ENCODE peak calls at places on chromosomes 5 and 9, in five cellular contexts. One of them, this sample, is unnamed.

GRCh38 chr9:19492775-19493173 is 84.0 kb downstream of the ACER2 start:
- DNase-seq in right cardiac atrium: no peak
- DNase-seq in trophoblast cell: no peak
- DNase-seq in stomach: no peak
- DNase-seq in esophagus squamous epithelium: no peak
- DNase-seq in this sample: no peak

GRCh38 chr9:128249914-128250838 is 25.6 kb downstream of the GOLGA2 start:
- DNase-seq in stomach: peak; percentile 99
- DNase-seq in esophagus squamous epithelium: peak; percentile 49
- DNase-seq in right cardiac atrium: peak; percentile 95
- DNase-seq in trophoblast cell: peak; percentile 72
- DNase-seq in this sample: no peak

GRCh38 chr5:181138258-181138657 is 7.3 kb upstream of the OR2V1 start:
- DNase-seq in stomach: no peak
- DNase-seq in right cardiac atrium: no peak
- DNase-seq in trophoblast cell: peak; percentile 21
- DNase-seq in esophagus squamous epithelium: no peak
- DNase-seq in this sample: no peak

GRCh38 chr5:169796731-169797130 is 159.7 kb downstream of the DOCK2 start:
- DNase-seq in right cardiac atrium: no peak
- DNase-seq in esophagus squamous epithelium: no peak
- DNase-seq in trophoblast cell: no peak
- DNase-seq in stomach: no peak
- DNase-seq in this sample: no peak

GRCh38 chr5:61732376-61732775 is 400.3 kb downstream of the ZSWIM6 start:
- DNase-seq in stomach: no peak
- DNase-seq in esophagus squamous epithelium: no peak
- DNase-seq in trophoblast cell: no peak
- DNase-seq in right cardiac atrium: peak; percentile 46
- DNase-seq in this sample: no peak

GRCh38 chr5:158911693-158912363 is 187.9 kb downstream of the EBF1 start:
- DNase-seq in trophoblast cell: no peak
- DNase-seq in stomach: no peak
- DNase-seq in esophagus squamous epithelium: no peak
- DNase-seq in right cardiac atrium: no peak
- DNase-seq in this sample: no peak

GRCh38 chr5:102617857-102618187 is 119.0 kb upstream of the SLCO6A1 start:
- DNase-seq in right cardiac atrium: no peak
- DNase-seq in trophoblast cell: no peak
- DNase-seq in esophagus squamous epithelium: no peak
- DNase-seq in stomach: no peak
- DNase-seq in this sample: no peak

GRCh38 chr9:107336718-107337360 is 53.8 kb downstream of the RAD23B start:
- DNase-seq in right cardiac atrium: no peak
- DNase-seq in esophagus squamous epithelium: no peak
- DNase-seq in trophoblast cell: no peak
- DNase-seq in stomach: peak; percentile 73
- DNase-seq in this sample: no peak

GRCh38 chr5:133317558-133317957 is 265.7 kb downstream of the HSPA4 start:
- DNase-seq in trophoblast cell: no peak
- DNase-seq in esophagus squamous epithelium: no peak
- DNase-seq in right cardiac atrium: no peak
- DNase-seq in stomach: no peak
- DNase-seq in this sample: no peak

GRCh38 chr5:8013951-8014844 is 145.2 kb downstream of the MTRR start:
- DNase-seq in stomach: no peak
- DNase-seq in trophoblast cell: no peak
- DNase-seq in right cardiac atrium: no peak
- DNase-seq in esophagus squamous epithelium: no peak
- DNase-seq in this sample: no peak

GRCh38 chr5:138623053-138623452 is 47.9 kb upstream of the HSPA9 start:
- DNase-seq in right cardiac atrium: no peak
- DNase-seq in esophagus squamous epithelium: no peak
- DNase-seq in stomach: no peak
- DNase-seq in trophoblast cell: no peak
- DNase-seq in this sample: no peak

GRCh38 chr9:35907732-35908483 is 1.4 kb upstream of the SPAAR start:
- DNase-seq in esophagus squamous epithelium: no peak
- DNase-seq in trophoblast cell: peak; percentile 25
- DNase-seq in stomach: peak; percentile 47
- DNase-seq in right cardiac atrium: peak; percentile 91
- DNase-seq in this sample: no peak

GRCh38 chr9:28037968-28038367 is 464.7 kb upstream of the C9orf72 start:
- DNase-seq in right cardiac atrium: no peak
- DNase-seq in trophoblast cell: no peak
- DNase-seq in esophagus squamous epithelium: no peak
- DNase-seq in stomach: no peak
- DNase-seq in this sample: no peak

GRCh38 chr5:180213256-180213600 is 4.2 kb upstream of the RASGEF1C start:
- DNase-seq in right cardiac atrium: no peak
- DNase-seq in trophoblast cell: no peak
- DNase-seq in stomach: no peak
- DNase-seq in esophagus squamous epithelium: no peak
- DNase-seq in this sample: no peak

GRCh38 chr5:64144429-64145215 is 21.0 kb upstream of the RNF180 start:
- DNase-seq in trophoblast cell: no peak
- DNase-seq in esophagus squamous epithelium: no peak
- DNase-seq in right cardiac atrium: no peak
- DNase-seq in stomach: no peak
- DNase-seq in this sample: no peak

GRCh38 chr5:1723476-1723875 is 76.2 kb downstream of the MRPL36 start:
- DNase-seq in stomach: no peak
- DNase-seq in right cardiac atrium: no peak
- DNase-seq in trophoblast cell: no peak
- DNase-seq in esophagus squamous epithelium: no peak
- DNase-seq in this sample: no peak

GRCh38 chr9:77435272-77435671 is 212.8 kb downstream of the GNA14 start:
- DNase-seq in right cardiac atrium: no peak
- DNase-seq in trophoblast cell: no peak
- DNase-seq in stomach: no peak
- DNase-seq in esophagus squamous epithelium: no peak
- DNase-seq in this sample: no peak

GRCh38 chr9:93259490-93260289 is 75.8 kb downstream of the WNK2 start:
- DNase-seq in stomach: peak; percentile 22
- DNase-seq in right cardiac atrium: peak; percentile 32
- DNase-seq in esophagus squamous epithelium: no peak
- DNase-seq in trophoblast cell: no peak
- DNase-seq in this sample: no peak

GRCh38 chr9:100352201-100352726 is 478 bp downstream of the TEX10 start:
- DNase-seq in stomach: peak; percentile 25
- DNase-seq in esophagus squamous epithelium: no peak
- DNase-seq in trophoblast cell: peak; percentile 22
- DNase-seq in right cardiac atrium: no peak
- DNase-seq in this sample: no peak

GRCh38 chr5:39697891-39698290 is 273.1 kb upstream of the DAB2 start:
- DNase-seq in stomach: no peak
- DNase-seq in right cardiac atrium: no peak
- DNase-seq in trophoblast cell: no peak
- DNase-seq in esophagus squamous epithelium: no peak
- DNase-seq in this sample: no peak

GRCh38 chr5:1380011-1380817 is 35.3 kb upstream of the CLPTM1L start:
- DNase-seq in right cardiac atrium: peak; percentile 81
- DNase-seq in trophoblast cell: no peak
- DNase-seq in stomach: peak; percentile 63
- DNase-seq in esophagus squamous epithelium: no peak
- DNase-seq in this sample: no peak

GRCh38 chr9:13360188-13360587 is 80.7 kb upstream of the MPDZ start:
- DNase-seq in stomach: no peak
- DNase-seq in trophoblast cell: no peak
- DNase-seq in right cardiac atrium: no peak
- DNase-seq in esophagus squamous epithelium: no peak
- DNase-seq in this sample: no peak

GRCh38 chr5:156824800-156825199 is 25.3 kb upstream of the PPP1R2B start:
- DNase-seq in right cardiac atrium: no peak
- DNase-seq in stomach: no peak
- DNase-seq in esophagus squamous epithelium: no peak
- DNase-seq in trophoblast cell: no peak
- DNase-seq in this sample: peak; percentile 8

GRCh38 chr9:80906728-80907127 is 782.6 kb downstream of the TLE1 start:
- DNase-seq in esophagus squamous epithelium: no peak
- DNase-seq in stomach: no peak
- DNase-seq in trophoblast cell: no peak
- DNase-seq in right cardiac atrium: no peak
- DNase-seq in this sample: no peak

GRCh38 chr5:150291388-150292385 is 2.1 kb upstream of the CAMK2A start:
- DNase-seq in right cardiac atrium: peak; percentile 17
- DNase-seq in trophoblast cell: no peak
- DNase-seq in stomach: no peak
- DNase-seq in esophagus squamous epithelium: no peak
- DNase-seq in this sample: no peak

GRCh38 chr5:127012933-127013332 is 17.4 kb downstream of the MARCHF3 start:
- DNase-seq in stomach: no peak
- DNase-seq in right cardiac atrium: no peak
- DNase-seq in trophoblast cell: no peak
- DNase-seq in esophagus squamous epithelium: no peak
- DNase-seq in this sample: no peak

GRCh38 chr5:170570492-170570891 is 66.7 kb downstream of the KCNIP1 start:
- DNase-seq in stomach: no peak
- DNase-seq in trophoblast cell: no peak
- DNase-seq in esophagus squamous epithelium: no peak
- DNase-seq in right cardiac atrium: no peak
- DNase-seq in this sample: no peak

GRCh38 chr5:77437194-77437593 is 54.9 kb downstream of the WDR41 start:
- DNase-seq in trophoblast cell: peak; percentile 12
- DNase-seq in right cardiac atrium: no peak
- DNase-seq in esophagus squamous epithelium: no peak
- DNase-seq in stomach: no peak
- DNase-seq in this sample: no peak

GRCh38 chr9:37635808-37636207 is 14.9 kb upstream of the FRMPD1 start:
- DNase-seq in trophoblast cell: no peak
- DNase-seq in esophagus squamous epithelium: no peak
- DNase-seq in stomach: no peak
- DNase-seq in right cardiac atrium: no peak
- DNase-seq in this sample: no peak

GRCh38 chr5:148843510-148844318 is 17.3 kb downstream of the ADRB2 start:
- DNase-seq in esophagus squamous epithelium: no peak
- DNase-seq in right cardiac atrium: no peak
- DNase-seq in trophoblast cell: no peak
- DNase-seq in stomach: no peak
- DNase-seq in this sample: no peak

GRCh38 chr5:1818784-1819183 is 17.6 kb downstream of the NDUFS6 start:
- DNase-seq in stomach: no peak
- DNase-seq in trophoblast cell: no peak
- DNase-seq in esophagus squamous epithelium: no peak
- DNase-seq in right cardiac atrium: no peak
- DNase-seq in this sample: no peak

GRCh38 chr9:134617246-134617645 is 24.4 kb upstream of the COL5A1 start:
- DNase-seq in trophoblast cell: no peak
- DNase-seq in stomach: no peak
- DNase-seq in esophagus squamous epithelium: no peak
- DNase-seq in right cardiac atrium: no peak
- DNase-seq in this sample: no peak

GRCh38 chr5:61887271-61887670 is 418.7 kb upstream of the KIF2A start:
- DNase-seq in right cardiac atrium: no peak
- DNase-seq in esophagus squamous epithelium: no peak
- DNase-seq in stomach: no peak
- DNase-seq in trophoblast cell: no peak
- DNase-seq in this sample: no peak

GRCh38 chr9:120941046-120941770 is 14.6 kb upstream of the TRAF1 start:
- DNase-seq in esophagus squamous epithelium: no peak
- DNase-seq in right cardiac atrium: no peak
- DNase-seq in trophoblast cell: no peak
- DNase-seq in stomach: no peak
- DNase-seq in this sample: no peak

GRCh38 chr5:149379807-149380374 is 799 bp upstream of the IL17B start:
- DNase-seq in right cardiac atrium: no peak
- DNase-seq in trophoblast cell: no peak
- DNase-seq in stomach: no peak
- DNase-seq in esophagus squamous epithelium: no peak
- DNase-seq in this sample: no peak

GRCh38 chr5:60458669-60459068 is 241.3 kb downstream of the DEPDC1B start:
- DNase-seq in trophoblast cell: no peak
- DNase-seq in right cardiac atrium: no peak
- DNase-seq in esophagus squamous epithelium: no peak
- DNase-seq in stomach: no peak
- DNase-seq in this sample: no peak

GRCh38 chr5:60463179-60463868 is 236.6 kb downstream of the DEPDC1B start:
- DNase-seq in esophagus squamous epithelium: no peak
- DNase-seq in stomach: no peak
- DNase-seq in right cardiac atrium: no peak
- DNase-seq in trophoblast cell: peak; percentile 45
- DNase-seq in this sample: no peak
- H3K27ac ChIP-seq in esophagus squamous epithelium: no peak overlapping the region
- H3K27ac ChIP-seq in stomach: no peak overlapping the region
- H3K27ac ChIP-seq in right cardiac atrium: no peak overlapping the region
- H3K27ac ChIP-seq in trophoblast cell: no peak overlapping the region
- H3K27ac ChIP-seq in this sample: no peak overlapping the region

GRCh38 chr9:97852001-97852398 is 1.0 kb upstream of the FOXE1 start:
- DNase-seq in right cardiac atrium: no peak
- DNase-seq in trophoblast cell: no peak
- DNase-seq in stomach: no peak
- DNase-seq in esophagus squamous epithelium: no peak
- DNase-seq in this sample: no peak
- H3K27me3 ChIP-seq in right cardiac atrium: no peaks in the 10 kb centered on the region
- H3K27me3 ChIP-seq in trophoblast cell: peaks cover 89% of the 10 kb centered on the region
- H3K27me3 ChIP-seq in stomach: peaks cover 61% of the 10 kb centered on the region
- H3K27me3 ChIP-seq in esophagus squamous epithelium: peaks cover 100% of the 10 kb centered on the region
- H3K27me3 ChIP-seq in this sample: peaks cover 87% of the 10 kb centered on the region

GRCh38 chr5:43515678-43516048 is 715 bp upstream of the C5orf34 start:
- DNase-seq in esophagus squamous epithelium: no peak
- DNase-seq in right cardiac atrium: no peak
- DNase-seq in trophoblast cell: no peak
- DNase-seq in stomach: no peak
- DNase-seq in this sample: no peak

GRCh38 chr5:43514816-43515677 is at the start of gene C5orf34:
- DNase-seq in right cardiac atrium: peak; percentile 98
- DNase-seq in esophagus squamous epithelium: peak; percentile 80
- DNase-seq in trophoblast cell: peak; percentile 98
- DNase-seq in stomach: peak; percentile 98
- DNase-seq in this sample: peak; percentile 89

GRCh38 chr5:43523662-43524072 is 8.7 kb upstream of the C5orf34 start:
- DNase-seq in trophoblast cell: no peak
- DNase-seq in stomach: no peak
- DNase-seq in right cardiac atrium: no peak
- DNase-seq in esophagus squamous epithelium: no peak
- DNase-seq in this sample: no peak

GRCh38 chr5:43520615-43521014 is 5.7 kb upstream of the C5orf34 start:
- DNase-seq in right cardiac atrium: no peak
- DNase-seq in esophagus squamous epithelium: no peak
- DNase-seq in stomach: no peak
- DNase-seq in trophoblast cell: no peak
- DNase-seq in this sample: no peak
- H3K4me3 ChIP-seq in right cardiac atrium: no peak overlapping the region
- H3K4me3 ChIP-seq in esophagus squamous epithelium: no peak overlapping the region
- H3K4me3 ChIP-seq in stomach: no peak overlapping the region
- H3K4me3 ChIP-seq in trophoblast cell: no peak overlapping the region
- H3K4me3 ChIP-seq in this sample: no peak overlapping the region

GRCh38 chr9:88438819-88439218 is 50.6 kb downstream of the SPIN1 start:
- DNase-seq in right cardiac atrium: no peak
- DNase-seq in trophoblast cell: no peak
- DNase-seq in stomach: no peak
- DNase-seq in esophagus squamous epithelium: no peak
- DNase-seq in this sample: no peak
- H3K27ac ChIP-seq in right cardiac atrium: no peak overlapping the region
- H3K27ac ChIP-seq in trophoblast cell: no peak overlapping the region
- H3K27ac ChIP-seq in stomach: no peak overlapping the region
- H3K27ac ChIP-seq in esophagus squamous epithelium: no peak overlapping the region
- H3K27ac ChIP-seq in this sample: no peak overlapping the region